ENCODE peak calls at places on chromosomes 13 and 19, in five cellular contexts. B is H1; O is CD8-positive, alpha-beta memory T cell; Z is heart right ventricle; N is thoracic aorta. H is an unnamed sample.
A peak's percentile ranks its signal among the peaks of the same experiment; 100 is the strongest.

GRCh38 chr19:40576585-40577451 is at the start of gene SHKBP1:
- DNase-seq in B (peak; percentile 80), O (peak; percentile 96), Z (peak; percentile 96), N (peak; percentile 78), H (peak; percentile 97)

GRCh38 chr19:22608441-22608840 is 25.7 kb upstream of the ZNF492 start:
- DNase-seq in B (no peak), O (no peak), Z (no peak), N (no peak), H (peak; percentile 4)

GRCh38 chr13:34416833-34417425 is 525.1 kb upstream of the NBEA start:
- DNase-seq in B (no peak), O (no peak), Z (peak; percentile 56), N (peak; percentile 3), H (no peak)

GRCh38 chr13:21079761-21080730 is 18.7 kb upstream of the LATS2 start:
- DNase-seq in B (no peak), O (no peak), Z (no peak), N (no peak), H (no peak)

GRCh38 chr13:78129850-78130249 is 211.2 kb upstream of the EDNRB start:
- DNase-seq in B (no peak), O (no peak), Z (no peak), N (no peak), H (no peak)

GRCh38 chr13:113493315-113493951 is 2.9 kb upstream of the DCUN1D2 start:
- DNase-seq in B (no peak), O (no peak), Z (no peak), N (no peak), H (no peak)

GRCh38 chr13:44876782-44877324 is 112.4 kb downstream of the NUFIP1 start:
- DNase-seq in B (peak; percentile 82), O (no peak), Z (no peak), N (no peak), H (no peak)

GRCh38 chr19:40928859-40929258 is 46.8 kb upstream of the CYP2A7 start:
- DNase-seq in B (no peak), O (no peak), Z (no peak), N (no peak), H (no peak)

GRCh38 chr13:80342541-80343371 is 1.8 kb upstream of the SPRY2 start:
- DNase-seq in B (no peak), O (peak; percentile 68), Z (peak; percentile 91), N (no peak), H (peak; percentile 94)

GRCh38 chr19:53898680-53899341 is 10.3 kb upstream of the CACNG7 start:
- DNase-seq in B (peak; percentile 99), O (no peak), Z (no peak), N (no peak), H (no peak)

GRCh38 chr13:104779311-104779710 is 1713.1 kb upstream of the SLC10A2 start:
- DNase-seq in B (peak; percentile 27), O (no peak), Z (no peak), N (no peak), H (no peak)

GRCh38 chr13:27583645-27584044 is 36.7 kb downstream of the LNX2 start:
- DNase-seq in B (no peak), O (no peak), Z (no peak), N (no peak), H (no peak)

GRCh38 chr19:7904074-7905020 is 670 bp downstream of the MAP2K7 start:
- DNase-seq in B (no peak), O (peak; percentile 92), Z (no peak), N (no peak), H (peak; percentile 85)

GRCh38 chr13:30082391-30082790 is 225.0 kb downstream of the KATNAL1 start:
- DNase-seq in B (no peak), O (no peak), Z (no peak), N (no peak), H (no peak)

GRCh38 chr13:36475468-36475867 is 43.2 kb downstream of the CCNA1 start:
- DNase-seq in B (peak; percentile 13), O (no peak), Z (no peak), N (no peak), H (no peak)

GRCh38 chr13:67147257-67148218 is 82.6 kb downstream of the PCDH9 start:
- DNase-seq in B (no peak), O (no peak), Z (no peak), N (no peak), H (no peak)

DNA sequence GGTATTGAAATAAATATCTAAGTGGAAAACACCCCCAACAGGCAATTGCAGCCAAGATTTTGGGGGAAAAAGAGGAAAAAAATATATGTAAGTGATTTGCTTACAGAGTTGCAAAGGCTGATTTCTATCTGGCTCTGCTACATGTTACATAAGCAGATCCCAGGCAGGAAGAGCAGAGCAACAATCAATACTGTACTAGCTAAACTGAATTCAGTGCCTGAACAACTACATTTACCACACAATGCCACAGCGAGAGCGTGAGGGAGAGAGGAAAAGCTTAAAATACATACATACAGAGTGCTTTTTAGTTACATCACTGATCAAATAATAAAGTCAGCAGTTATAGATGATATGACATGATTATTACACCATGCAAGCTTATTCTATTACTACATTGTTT is 665.6 kb upstream of the ARGLU1 start:
- DNase-seq in B (no peak), O (no peak), Z (no peak), N (no peak), H (no peak)
- H3K27ac ChIP-seq in B (no peak overlapping the region), O (no peak overlapping the region), Z (no peak overlapping the region), N (no peak overlapping the region), H (no peak overlapping the region)

DNA sequence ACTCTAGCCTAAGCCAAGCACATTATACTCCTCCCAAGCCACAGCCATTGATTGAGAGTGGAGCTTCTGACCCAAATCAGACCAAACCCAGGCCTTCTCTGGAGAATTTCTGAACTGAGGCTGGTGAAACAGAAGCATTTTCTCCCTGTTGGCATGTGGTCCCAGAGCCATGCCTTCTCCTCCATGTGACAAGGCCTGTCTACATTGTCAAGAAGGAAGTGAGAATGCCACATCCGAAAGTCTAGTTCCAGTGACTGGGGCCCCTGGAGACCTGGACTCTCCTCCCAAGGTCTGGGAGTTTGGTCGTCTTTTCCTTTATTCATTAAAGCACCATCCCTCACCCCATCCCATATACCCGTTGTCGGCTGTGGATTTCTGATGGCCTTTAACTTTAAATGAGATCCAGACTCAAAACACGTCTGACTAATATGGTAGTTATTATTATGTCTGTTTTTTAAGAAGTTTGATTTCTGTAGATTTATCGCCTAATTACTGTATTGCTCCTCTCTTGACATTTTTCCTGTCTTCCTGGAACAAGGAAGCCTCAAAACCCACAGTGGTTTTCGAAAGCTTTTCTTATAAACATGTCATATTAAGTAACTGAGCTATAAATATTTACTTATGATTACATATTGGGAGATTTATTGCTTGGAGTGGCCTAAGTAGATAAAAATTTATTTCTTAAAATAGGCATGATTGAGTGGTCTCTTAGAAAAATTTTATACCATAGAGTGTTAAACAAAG is 128.3 kb upstream of the FRY start:
- DNase-seq in B (no peak), O (no peak), Z (no peak), N (no peak), H (no peak)
- H3K27ac ChIP-seq in B (no peak overlapping the region), O (no peak overlapping the region), Z (no peak overlapping the region), N (no peak overlapping the region), H (no peak overlapping the region)

DNA sequence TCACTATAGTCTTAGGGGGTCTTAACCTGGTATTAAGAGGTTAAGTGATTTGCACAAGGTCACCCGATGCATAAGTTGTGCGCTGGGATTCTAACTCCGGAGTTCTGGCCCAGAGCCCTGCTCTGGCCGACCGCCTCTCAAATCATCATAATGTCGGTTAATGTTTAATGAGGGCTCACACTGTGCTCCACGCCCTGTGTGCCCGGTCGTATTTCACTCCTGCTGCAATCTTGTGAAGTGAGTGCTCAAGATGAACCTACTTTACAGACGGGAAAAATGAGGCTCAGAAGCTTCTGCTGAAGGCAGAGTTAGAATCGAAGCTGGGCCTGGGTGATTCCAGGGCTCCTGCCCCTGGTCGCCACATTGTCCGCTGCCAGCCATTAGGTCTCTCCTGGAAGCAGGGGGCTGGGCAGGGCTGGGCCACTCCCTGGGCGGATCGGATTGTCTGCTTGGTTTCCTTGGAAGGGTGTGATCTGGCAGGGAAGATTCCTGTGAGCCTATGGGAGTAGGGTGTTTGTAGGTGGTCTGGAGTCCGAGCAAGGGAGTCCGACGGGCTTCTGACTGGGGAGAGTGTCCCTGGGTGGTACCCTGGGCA is 1.1 kb downstream of the PAK4 start:
- DNase-seq in B (no peak), O (no peak), Z (no peak), N (no peak), H (no peak)
- H3K27ac ChIP-seq in B (no peak overlapping the region), O (no peak overlapping the region), Z (no peak overlapping the region), N (peak overlapping the region; percentile 50), H (peak overlapping the region; percentile 63)

GRCh38 chr19:43527860-43528622 is 1.0 kb upstream of the ETHE1 start:
- DNase-seq in B (no peak), O (no peak), Z (no peak), N (peak; percentile 15), H (no peak)

GRCh38 chr19:43522929-43523328 is 4.1 kb downstream of the ETHE1 start:
- DNase-seq in B (no peak), O (no peak), Z (no peak), N (no peak), H (no peak)

GRCh38 chr19:43525836-43526771 is 897 bp downstream of the ETHE1 start:
- DNase-seq in B (no peak), O (no peak), Z (no peak), N (no peak), H (no peak)

GRCh38 chr19:43526884-43527859 is at the start of gene ETHE1:
- DNase-seq in B (no peak), O (peak; percentile 80), Z (peak; percentile 89), N (peak; percentile 37), H (peak; percentile 93)

DNA sequence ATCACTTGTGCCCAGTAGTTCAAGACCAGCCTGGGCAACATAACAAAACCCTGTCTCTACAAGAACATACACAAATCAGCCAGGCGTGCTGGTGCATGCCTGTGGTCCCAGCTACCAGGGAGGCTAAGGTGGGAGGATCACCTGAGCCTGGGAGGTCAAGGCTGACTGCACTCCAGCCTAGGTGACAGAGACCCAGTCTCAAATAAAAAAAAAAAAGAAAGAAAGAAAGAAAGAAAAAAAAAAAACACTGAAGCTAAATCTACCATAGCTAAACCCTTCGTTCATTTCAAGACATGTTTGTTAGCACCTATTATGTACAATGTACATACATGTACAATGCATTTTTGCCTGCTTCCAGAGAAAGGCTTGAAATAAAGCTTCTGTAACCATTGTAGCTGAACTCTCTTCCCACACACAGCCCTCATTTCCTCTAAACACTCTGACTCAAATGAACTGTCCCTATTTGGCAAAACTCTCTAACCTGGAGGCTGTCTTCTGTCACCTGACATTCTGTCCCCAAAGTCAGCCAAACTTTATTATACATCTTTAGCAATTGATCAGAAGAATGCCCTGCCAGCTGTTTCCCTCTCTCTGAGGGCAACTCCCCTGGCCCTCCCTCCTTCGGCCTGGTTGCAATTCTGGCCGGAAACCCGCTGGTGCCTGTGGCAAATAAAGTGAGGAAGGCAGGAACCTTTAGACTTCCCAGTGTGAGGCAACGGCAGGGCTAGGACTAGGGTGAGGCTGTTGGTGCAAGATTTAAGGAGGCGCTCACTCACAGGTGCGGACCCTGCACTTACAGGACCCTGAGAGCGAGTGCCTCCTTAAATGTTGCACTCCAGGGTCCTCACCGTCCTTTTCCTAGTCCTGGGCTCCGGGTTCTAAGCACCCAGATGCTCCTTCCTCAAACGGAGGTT is 1.8 kb downstream of the ETHE1 start:
- DNase-seq in B (no peak), O (no peak), Z (peak; percentile 43), N (peak; percentile 31), H (peak; percentile 85)
- H3K27ac ChIP-seq in B (no peak overlapping the region), O (peak overlapping the region; percentile 20), Z (peak overlapping the region; percentile 33), N (peak overlapping the region; percentile 74), H (peak overlapping the region; percentile 90)